ENCODE peak calls at places on chromosome 17, in ten cellular contexts. X is GM13976; F is hepatic stellate cell; D is HEK293T; L is activated T-cell treated with anti-CD3 and anti-CD28 coated beads for 48 hours; B is head of caudate nucleus; M is stimulated activated CD8-positive, alpha-beta memory T cell treated with anti-CD3 and anti-CD28 coated beads, Interleukin-15, amount 100 ng/mL, for 24 hours; W is chondrocyte; R is skeletal muscle cell; H is HFFc6. C is an unnamed sample.

GRCh38 chr17:63998721-63999679 is 849 bp downstream of the PRR29 start:
- DNase-seq in X (peak; percentile 67), F (no peak), D (no peak), L (no peak), B (peak; percentile 37), M (no peak), W (peak; percentile 77), R (no peak), H (no peak), C (no peak)

GRCh38 chr17:79019631-79020584 is 4.1 kb upstream of the C1QTNF1 start:
- DNase-seq in X (peak; percentile 62), F (peak; percentile 63), D (no peak), L (peak; percentile 24), B (peak; percentile 60), M (no peak), W (no peak), R (peak; percentile 48), H (peak; percentile 70), C (no peak)

GRCh38 chr17:1787301-1787902 is 25.5 kb downstream of the SERPINF1 start:
- DNase-seq in X (no peak), F (peak; percentile 97), D (peak; percentile 46), L (no peak), B (no peak), M (no peak), W (peak; percentile 79), R (peak; percentile 76), H (peak; percentile 93), C (peak; percentile 54)

GRCh38 chr17:6927290-6927844 is 68.5 kb upstream of the ALOX12 start:
- DNase-seq in X (no peak), F (no peak), D (no peak), L (no peak), B (no peak), M (no peak), W (no peak), R (peak; percentile 40), H (peak; percentile 24), C (no peak)

GRCh38 chr17:44267818-44268490 is at the start of gene SLC4A1:
- DNase-seq in X (no peak), F (no peak), D (no peak), L (no peak), B (no peak), M (no peak), W (no peak), R (no peak), H (no peak), C (no peak)

GRCh38 chr17:1422907-1423306 is 22.9 kb upstream of the YWHAE start:
- DNase-seq in X (no peak), F (peak; percentile 93), D (no peak), L (no peak), B (no peak), M (no peak), W (no peak), R (peak; percentile 86), H (peak; percentile 92), C (no peak)

GRCh38 chr17:8954339-8954738 is 11.2 kb downstream of the PIK3R5 start:
- DNase-seq in X (peak; percentile 50), F (no peak), D (no peak), L (no peak), B (no peak), M (no peak), W (no peak), R (no peak), H (no peak), C (no peak)

GRCh38 chr17:68424188-68424587 is 33.1 kb downstream of the WIPI1 start:
- DNase-seq in X (no peak), F (no peak), D (no peak), L (no peak), B (no peak), M (no peak), W (no peak), R (no peak), H (no peak), C (no peak)

GRCh38 chr17:79777166-79777843 is 643 bp upstream of the CBX2 start:
- DNase-seq in X (peak; percentile 62), F (peak; percentile 53), D (no peak), L (peak; percentile 24), B (peak; percentile 76), M (no peak), W (peak; percentile 49), R (no peak), H (peak; percentile 19), C (no peak)

GRCh38 chr17:56131431-56131830 is 21.8 kb upstream of the ANKFN1 start:
- DNase-seq in X (no peak), F (no peak), D (no peak), L (no peak), B (no peak), M (no peak), W (no peak), R (no peak), H (no peak), C (no peak)

GRCh38 chr17:20085283-20085875 is 76.2 kb downstream of the SPECC1 start:
- DNase-seq in X (no peak), F (no peak), D (no peak), L (no peak), B (no peak), M (no peak), W (no peak), R (no peak), H (no peak), C (no peak)

GRCh38 chr17:7045492-7046126 is 1.7 kb upstream of the SLC16A11 start:
- DNase-seq in X (no peak), F (peak; percentile 66), D (no peak), L (no peak), B (no peak), M (no peak), W (no peak), R (peak; percentile 47), H (peak; percentile 74), C (no peak)

GRCh38 chr17:34420254-34420766 is 57.3 kb upstream of the CCL1 start:
- DNase-seq in X (peak; percentile 75), F (peak; percentile 73), D (peak; percentile 62), L (peak; percentile 49), B (peak; percentile 82), M (peak; percentile 47), W (no peak), R (peak; percentile 7), H (peak; percentile 54), C (no peak)

GRCh38 chr17:59425085-59425901 is 93.8 kb downstream of the YPEL2 start:
- DNase-seq in X (peak; percentile 52), F (peak; percentile 72), D (no peak), L (no peak), B (no peak), M (no peak), W (no peak), R (peak; percentile 75), H (peak; percentile 34), C (no peak)

GRCh38 chr17:72580321-72581127 is 459.7 kb downstream of the SOX9 start:
- DNase-seq in X (no peak), F (no peak), D (no peak), L (no peak), B (peak; percentile 83), M (no peak), W (no peak), R (no peak), H (no peak), C (no peak)

GRCh38 chr17:48003686-48004120 is 32.8 kb downstream of the CDK5RAP3 start:
- DNase-seq in X (no peak), F (no peak), D (no peak), L (no peak), B (no peak), M (no peak), W (no peak), R (no peak), H (no peak), C (no peak)